ENCODE peak calls at places on chromosomes 12 and 14, in six cellular contexts. U, A, E, Z, X and N are unnamed samples.

GRCh38 chr12:101018540-101018939 is 191.5 kb downstream of the SLC5A8 start:
- DNase-seq in U (peak), A (no peak), E (peak), Z (no peak), X (peak), N (peak)

GRCh38 chr12:1469063-1469462 is 125.3 kb downstream of the FBXL14 start:
- DNase-seq in U (no peak), A (no peak), E (no peak), Z (no peak), X (no peak), N (no peak)

GRCh38 chr12:3538691-3539030 is 47.7 kb downstream of the PRMT8 start:
- DNase-seq in U (no peak), A (no peak), E (no peak), Z (no peak), X (no peak), N (no peak)

GRCh38 chr12:49188916-49189367 is at the start of gene TUBA1A:
- DNase-seq in U (peak), A (peak), E (peak), Z (peak), X (peak), N (peak)

GRCh38 chr12:127941332-127941731 is 325.6 kb upstream of the TMEM132C start:
- DNase-seq in U (peak), A (no peak), E (peak), Z (no peak), X (peak), N (no peak)

GRCh38 chr12:100484891-100485511 is 11.3 kb downstream of the NR1H4 start:
- DNase-seq in U (no peak), A (no peak), E (no peak), Z (no peak), X (no peak), N (peak)

GRCh38 chr14:63045612-63046320 is 508 bp upstream of the KCNH5 start:
- DNase-seq in U (no peak), A (no peak), E (peak), Z (peak), X (peak), N (peak)

GRCh38 chr14:100587763-100588411 is 670 bp upstream of the BEGAIN start:
- DNase-seq in U (no peak), A (no peak), E (no peak), Z (no peak), X (no peak), N (no peak)

GRCh38 chr14:94617366-94617941 is 5.3 kb downstream of the SERPINA3 start:
- DNase-seq in U (no peak), A (no peak), E (no peak), Z (no peak), X (no peak), N (no peak)

GRCh38 chr14:50892255-50892654 is 20.4 kb downstream of the ABHD12B start:
- DNase-seq in U (no peak), A (no peak), E (no peak), Z (no peak), X (no peak), N (no peak)

GRCh38 chr12:130013771-130014484 is 110.1 kb upstream of the TMEM132D start:
- DNase-seq in U (peak), A (no peak), E (peak), Z (peak), X (peak), N (peak)

GRCh38 chr12:50986961-50987737 is 34.8 kb downstream of the HIGD1C start:
- DNase-seq in U (peak), A (peak), E (peak), Z (peak), X (peak), N (peak)

DNA sequence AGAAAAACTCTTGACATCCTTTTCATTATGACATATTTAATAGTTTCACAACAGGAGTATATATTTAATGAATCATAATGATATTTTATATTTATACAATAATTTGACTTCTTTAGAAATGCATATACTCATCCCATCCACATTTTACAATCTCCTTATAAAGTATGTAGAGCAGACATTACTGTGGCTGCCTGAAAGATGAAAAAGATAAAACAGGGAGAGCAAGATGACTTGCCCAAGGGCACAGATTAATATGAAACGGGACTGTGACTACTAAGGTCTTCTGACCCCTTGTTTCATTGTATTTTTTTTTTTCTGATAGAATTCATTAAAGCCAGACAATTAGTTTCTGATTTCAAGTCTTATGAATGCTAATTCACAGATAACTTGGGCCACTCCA is 293.6 kb downstream of the SOX5 start:
- DNase-seq in U (no peak), A (no peak), E (no peak), Z (no peak), X (no peak), N (no peak)
- TF ChIP-seq CTCF in U (no peak), A (no peak), E (no peak), Z (no peak), X (no peak), N (no peak)

DNA sequence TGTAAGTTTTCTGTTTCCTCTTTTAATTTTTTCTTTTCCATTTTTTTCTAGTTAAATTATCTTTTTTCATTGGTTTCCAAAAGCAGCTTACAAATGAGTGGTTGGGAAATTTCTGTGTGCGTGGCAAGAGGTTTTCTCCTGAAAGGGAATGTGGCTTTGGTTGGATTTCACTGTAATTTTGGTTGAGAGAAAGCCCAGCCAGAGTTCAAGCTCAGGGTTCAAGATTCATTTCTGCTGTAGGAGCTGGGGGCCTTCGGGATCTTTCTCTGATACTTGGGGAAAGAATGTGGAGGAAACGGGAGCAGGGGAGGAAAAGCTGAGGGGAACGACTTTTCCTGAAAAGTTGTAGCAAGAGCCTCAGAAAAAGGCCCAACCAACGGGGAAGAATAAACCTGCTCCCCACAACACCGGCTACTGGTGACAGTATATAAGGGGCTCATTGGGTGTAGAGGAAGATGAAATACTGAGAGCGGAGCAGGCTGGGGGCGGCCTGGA is 1.8 kb downstream of the HOXC10 start:
- DNase-seq in U (no peak), A (no peak), E (no peak), Z (no peak), X (no peak), N (no peak)
- H3K4me3 ChIP-seq in U (no peak), A (no peak), E (peak), Z (no peak), X (no peak), N (no peak)

DNA sequence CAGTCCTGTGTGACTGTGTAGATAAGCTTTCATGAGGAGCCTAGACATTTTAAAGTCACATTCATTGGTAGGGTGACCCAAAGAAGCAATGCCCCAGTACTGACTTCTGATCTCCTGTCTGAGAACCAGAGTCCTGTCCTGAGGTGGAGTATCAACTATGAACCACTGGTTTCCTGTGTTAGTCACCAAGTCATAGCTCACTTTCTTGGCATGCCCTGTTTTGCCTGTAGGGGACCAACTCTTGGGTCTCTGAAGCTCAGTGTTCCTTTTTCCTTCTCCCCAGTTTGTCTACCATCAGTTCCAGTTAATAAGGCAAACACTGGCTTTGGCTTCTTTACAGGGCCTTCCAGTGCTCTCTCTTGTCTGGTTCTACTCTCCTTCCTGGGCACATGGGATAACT is 97.4 kb downstream of the C12orf75 start:
- DNase-seq in U (peak), A (no peak), E (peak), Z (no peak), X (peak), N (peak)
- TF ChIP-seq CTCF in U (peak), A (no peak), E (peak), Z (peak), X (no peak), N (peak)

DNA sequence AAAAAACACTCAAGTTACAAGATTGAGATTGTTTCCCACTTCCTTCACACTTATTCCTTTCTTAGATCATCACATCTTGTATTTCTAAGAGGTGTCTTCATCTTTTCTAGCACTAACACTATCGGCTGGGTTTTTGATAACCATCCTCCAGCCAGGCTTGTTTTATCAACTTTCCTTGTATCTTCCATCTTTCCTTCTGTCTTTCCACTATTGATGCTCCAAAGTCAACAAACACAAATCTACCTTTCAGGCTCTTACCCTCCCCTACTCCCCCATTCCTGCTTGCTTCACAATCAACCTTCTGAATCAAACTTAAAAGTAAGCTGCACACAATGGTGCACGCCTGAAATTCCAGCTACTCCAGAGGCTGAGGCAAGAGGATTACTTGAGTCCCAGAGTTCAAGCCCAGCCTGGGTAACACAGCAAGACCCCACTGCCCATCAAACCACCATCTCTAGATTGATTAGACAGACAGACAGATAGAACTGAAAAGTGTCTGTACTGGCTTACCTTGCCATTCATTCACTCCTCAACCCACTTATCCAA is 12.9 kb downstream of the MED13L start:
- DNase-seq in U (no peak), A (no peak), E (no peak), Z (peak), X (no peak), N (no peak)
- H3K4me3 ChIP-seq in U (no peak), A (no peak), E (no peak), Z (no peak), X (no peak), N (no peak)